ENCODE peak calls at places on chromosome 9, in nine cellular contexts. B, J, A, H, W, V, L, U and Q are unnamed samples.

GRCh38 chr9:115671236-115671770 is 482.3 kb upstream of the PAPPA start:
- DNase-seq in B (no peak), J (no peak), A (no peak), H (no peak), W (no peak), V (no peak), L (no peak), U (no peak), Q (no peak)

GRCh38 chr9:95030920-95031662 is 286.4 kb downstream of the FANCC start:
- DNase-seq in B (no peak), J (no peak), A (no peak), H (no peak), W (no peak), V (no peak), L (no peak), U (no peak), Q (no peak)

GRCh38 chr9:5608298-5609254 is 20.3 kb upstream of the RIC1 start:
- DNase-seq in B (no peak), J (no peak), A (no peak), H (no peak), W (peak), V (no peak), L (no peak), U (no peak), Q (no peak)

GRCh38 chr9:19471737-19472648 is 63.2 kb downstream of the ACER2 start:
- DNase-seq in B (peak), J (peak), A (peak), H (peak), W (peak), V (peak), L (peak), U (no peak), Q (peak)

GRCh38 chr9:129888085-129888808 is 53.0 kb downstream of the USP20 start:
- DNase-seq in B (peak), J (peak), A (no peak), H (peak), W (no peak), V (no peak), L (peak), U (no peak), Q (no peak)

GRCh38 chr9:137757139-137757538 is 120.4 kb upstream of the CACNA1B start:
- DNase-seq in B (peak), J (no peak), A (no peak), H (peak), W (peak), V (no peak), L (no peak), U (no peak), Q (no peak)

GRCh38 chr9:90815183-90815943 is 13.7 kb downstream of the SYK start:
- DNase-seq in B (no peak), J (no peak), A (no peak), H (peak), W (peak), V (no peak), L (no peak), U (no peak), Q (no peak)

GRCh38 chr9:13267743-13268142 is 11.7 kb downstream of the MPDZ start:
- DNase-seq in B (no peak), J (no peak), A (no peak), H (no peak), W (peak), V (no peak), L (no peak), U (peak), Q (no peak)

GRCh38 chr9:135198889-135199288 is 111.4 kb downstream of the OLFM1 start:
- DNase-seq in B (no peak), J (no peak), A (no peak), H (no peak), W (no peak), V (peak), L (no peak), U (no peak), Q (no peak)

GRCh38 chr9:98861881-98862501 is 54.5 kb downstream of the GALNT12 start:
- DNase-seq in B (no peak), J (no peak), A (peak), H (no peak), W (peak), V (no peak), L (no peak), U (peak), Q (no peak)

GRCh38 chr9:121658591-121658990 is 7.2 kb downstream of the DAB2IP start:
- DNase-seq in B (no peak), J (no peak), A (no peak), H (no peak), W (no peak), V (no peak), L (no peak), U (no peak), Q (no peak)

GRCh38 chr9:133509179-133510083 is 15.3 kb downstream of the MYMK start:
- DNase-seq in B (peak), J (peak), A (no peak), H (peak), W (no peak), V (peak), L (peak), U (no peak), Q (no peak)

GRCh38 chr9:108535526-108535925 is 320.3 kb downstream of the ACTL7B start:
- DNase-seq in B (no peak), J (no peak), A (no peak), H (no peak), W (peak), V (peak), L (no peak), U (no peak), Q (no peak)

GRCh38 chr9:89969881-89970639 is 365.2 kb downstream of the GADD45G start:
- DNase-seq in B (no peak), J (no peak), A (no peak), H (no peak), W (no peak), V (no peak), L (no peak), U (no peak), Q (no peak)

GRCh38 chr9:118331622-118332045 is 627.4 kb downstream of the TLR4 start:
- DNase-seq in B (no peak), J (no peak), A (no peak), H (no peak), W (peak), V (no peak), L (no peak), U (peak), Q (no peak)

GRCh38 chr9:9142001-9142400 is 1342.4 kb upstream of the DMAC1 start:
- DNase-seq in B (no peak), J (no peak), A (no peak), H (no peak), W (no peak), V (no peak), L (no peak), U (no peak), Q (no peak)

GRCh38 chr9:136091582-136092352 is 3.3 kb downstream of the NACC2 start:
- DNase-seq in B (peak), J (no peak), A (no peak), H (no peak), W (peak), V (no peak), L (no peak), U (no peak), Q (no peak)

GRCh38 chr9:127393680-127394079 is 3.3 kb upstream of the SLC2A8 start:
- DNase-seq in B (no peak), J (no peak), A (no peak), H (no peak), W (peak), V (no peak), L (no peak), U (no peak), Q (no peak)

GRCh38 chr9:99158629-99159028 is 53.7 kb downstream of the TGFBR1 start:
- DNase-seq in B (no peak), J (no peak), A (no peak), H (no peak), W (no peak), V (no peak), L (no peak), U (no peak), Q (no peak)

GRCh38 chr9:14365667-14366066 is 51.7 kb upstream of the NFIB start:
- DNase-seq in B (no peak), J (no peak), A (no peak), H (no peak), W (no peak), V (no peak), L (no peak), U (peak), Q (no peak)

GRCh38 chr9:82354260-82354659 is 365.7 kb downstream of the SPATA31D1 start:
- DNase-seq in B (no peak), J (no peak), A (no peak), H (no peak), W (peak), V (no peak), L (no peak), U (peak), Q (no peak)

GRCh38 chr9:70012569-70012968 is 31.1 kb upstream of the MAMDC2 start:
- DNase-seq in B (no peak), J (no peak), A (no peak), H (no peak), W (no peak), V (no peak), L (no peak), U (no peak), Q (no peak)